ENCODE peak calls at places on chromosomes 12 and 14, in eight cellular contexts. S, F, X, N, U, H, Q and P are unnamed samples.

GRCh38 chr14:90273532-90273931 is 17.2 kb downstream of the PSMC1 start:
- DNase-seq in S (no peak), F (no peak), X (no peak), N (no peak), U (no peak), H (no peak), Q (no peak), P (no peak)

GRCh38 chr12:122421815-122422737 is at the start of gene CLIP1:
- DNase-seq in S (peak), F (peak), X (peak), N (no peak), U (peak), H (no peak), Q (peak), P (no peak)

GRCh38 chr14:100709252-100709955 is 17.3 kb upstream of the DLK1 start:
- DNase-seq in S (peak), F (no peak), X (no peak), N (no peak), U (no peak), H (no peak), Q (peak), P (no peak)

GRCh38 chr12:107394693-107395092 is 290.9 kb upstream of the PWP1 start:
- DNase-seq in S (no peak), F (no peak), X (no peak), N (no peak), U (no peak), H (no peak), Q (no peak), P (no peak)

GRCh38 chr12:40819427-40820108 is 127.3 kb downstream of the CNTN1 start:
- DNase-seq in S (no peak), F (no peak), X (peak), N (no peak), U (no peak), H (no peak), Q (peak), P (no peak)

GRCh38 chr14:104682107-104682593 is 7.3 kb upstream of the INF2 start:
- DNase-seq in S (peak), F (no peak), X (no peak), N (no peak), U (no peak), H (no peak), Q (peak), P (no peak)

GRCh38 chr12:58453306-58453705 is 467.0 kb downstream of the LRIG3 start:
- DNase-seq in S (no peak), F (no peak), X (no peak), N (no peak), U (no peak), H (no peak), Q (no peak), P (no peak)

GRCh38 chr14:85175556-85175955 is 354.4 kb upstream of the FLRT2 start:
- DNase-seq in S (no peak), F (no peak), X (no peak), N (no peak), U (no peak), H (peak), Q (no peak), P (no peak)

GRCh38 chr14:55721353-55721752 is 141.3 kb downstream of the KTN1 start:
- DNase-seq in S (peak), F (no peak), X (no peak), N (peak), U (peak), H (no peak), Q (no peak), P (peak)

GRCh38 chr12:2170376-2170775 is 117.6 kb downstream of the CACNA1C start:
- DNase-seq in S (no peak), F (no peak), X (no peak), N (no peak), U (peak), H (no peak), Q (no peak), P (peak)

GRCh38 chr12:103771466-103771865 is 69.6 kb downstream of the NT5DC3 start:
- DNase-seq in S (peak), F (no peak), X (peak), N (no peak), U (no peak), H (no peak), Q (peak), P (peak)

GRCh38 chr12:62785941-62786559 is 148.9 kb downstream of the PPM1H start:
- DNase-seq in S (peak), F (no peak), X (no peak), N (peak), U (peak), H (peak), Q (no peak), P (peak)

GRCh38 chr14:102573591-102574046 is 18.8 kb upstream of the RCOR1 start:
- DNase-seq in S (no peak), F (peak), X (no peak), N (no peak), U (no peak), H (no peak), Q (no peak), P (no peak)

GRCh38 chr14:32259368-32260013 is 56.4 kb upstream of the RNU6-8 start:
- DNase-seq in S (peak), F (peak), X (no peak), N (peak), U (peak), H (peak), Q (peak), P (peak)

GRCh38 chr12:22115711-22116110 is 69.7 kb downstream of the CMAS start:
- DNase-seq in S (no peak), F (no peak), X (no peak), N (no peak), U (no peak), H (no peak), Q (no peak), P (no peak)

GRCh38 chr14:70186826-70187483 is 1.8 kb downstream of the SLC8A3 start:
- DNase-seq in S (no peak), F (no peak), X (no peak), N (no peak), U (no peak), H (no peak), Q (peak), P (no peak)
- H3K4me3 ChIP-seq in S (no peak), F (no peak), X (no peak), N (no peak), U (no peak), H (peak), Q (peak), P (peak)

GRCh38 chr14:93114068-93114710 is 1.5 kb downstream of the ITPK1 start:
- DNase-seq in S (peak), F (no peak), X (no peak), N (no peak), U (peak), H (no peak), Q (peak), P (no peak)

GRCh38 chr14:93114713-93115068 is 1.0 kb downstream of the ITPK1 start:
- DNase-seq in S (no peak), F (no peak), X (peak), N (no peak), U (no peak), H (no peak), Q (peak), P (no peak)

GRCh38 chr14:93110856-93111419 is 4.8 kb downstream of the ITPK1 start:
- DNase-seq in S (no peak), F (no peak), X (no peak), N (no peak), U (no peak), H (no peak), Q (no peak), P (no peak)

GRCh38 chr14:93113678-93114067 is 2.1 kb downstream of the ITPK1 start:
- DNase-seq in S (no peak), F (no peak), X (no peak), N (no peak), U (no peak), H (no peak), Q (peak), P (no peak)

DNA sequence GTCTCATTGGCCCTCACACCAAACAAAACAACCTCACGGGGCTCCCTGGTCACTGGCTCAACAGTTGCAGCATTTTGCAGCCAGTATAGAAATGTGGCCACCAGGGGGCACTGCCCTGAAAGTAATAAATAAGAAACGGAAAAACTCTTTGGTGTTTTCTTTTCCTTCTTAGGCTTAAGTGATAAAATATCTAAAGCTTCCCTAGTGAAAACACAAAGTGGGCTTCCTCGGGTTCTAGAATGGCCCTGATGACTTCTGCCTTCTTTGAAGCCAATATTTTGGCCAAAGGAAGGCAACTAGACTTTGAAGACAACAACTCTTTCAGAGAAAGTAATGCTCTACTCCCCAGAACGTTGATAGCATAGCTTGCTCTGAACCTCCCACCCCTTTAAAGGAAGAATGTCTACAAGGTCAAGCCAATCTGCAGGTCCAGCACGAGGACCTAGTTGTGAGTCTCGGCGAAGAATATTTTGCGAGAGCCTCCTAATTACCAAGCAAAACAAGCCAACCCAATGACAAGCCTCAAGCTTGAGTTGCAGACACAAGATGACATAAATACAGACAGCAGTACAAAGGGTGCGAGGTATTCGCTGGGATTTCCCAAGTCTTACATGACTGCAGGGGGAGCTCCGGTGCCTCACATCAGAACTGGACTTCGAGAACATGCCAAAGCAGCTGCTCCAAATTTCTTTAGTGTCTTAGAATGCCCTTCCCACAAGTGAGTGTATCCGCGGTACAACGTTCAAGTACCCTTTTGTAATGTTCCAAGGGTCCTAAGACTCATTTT is 2.6 kb downstream of the ITPK1 start:
- DNase-seq in S (peak), F (peak), X (peak), N (peak), U (peak), H (peak), Q (peak), P (peak)
- TF ChIP-seq CTCF in S (peak), F (peak), X (peak), N (peak), U (peak), H (peak), Q (peak), P (peak)

DNA sequence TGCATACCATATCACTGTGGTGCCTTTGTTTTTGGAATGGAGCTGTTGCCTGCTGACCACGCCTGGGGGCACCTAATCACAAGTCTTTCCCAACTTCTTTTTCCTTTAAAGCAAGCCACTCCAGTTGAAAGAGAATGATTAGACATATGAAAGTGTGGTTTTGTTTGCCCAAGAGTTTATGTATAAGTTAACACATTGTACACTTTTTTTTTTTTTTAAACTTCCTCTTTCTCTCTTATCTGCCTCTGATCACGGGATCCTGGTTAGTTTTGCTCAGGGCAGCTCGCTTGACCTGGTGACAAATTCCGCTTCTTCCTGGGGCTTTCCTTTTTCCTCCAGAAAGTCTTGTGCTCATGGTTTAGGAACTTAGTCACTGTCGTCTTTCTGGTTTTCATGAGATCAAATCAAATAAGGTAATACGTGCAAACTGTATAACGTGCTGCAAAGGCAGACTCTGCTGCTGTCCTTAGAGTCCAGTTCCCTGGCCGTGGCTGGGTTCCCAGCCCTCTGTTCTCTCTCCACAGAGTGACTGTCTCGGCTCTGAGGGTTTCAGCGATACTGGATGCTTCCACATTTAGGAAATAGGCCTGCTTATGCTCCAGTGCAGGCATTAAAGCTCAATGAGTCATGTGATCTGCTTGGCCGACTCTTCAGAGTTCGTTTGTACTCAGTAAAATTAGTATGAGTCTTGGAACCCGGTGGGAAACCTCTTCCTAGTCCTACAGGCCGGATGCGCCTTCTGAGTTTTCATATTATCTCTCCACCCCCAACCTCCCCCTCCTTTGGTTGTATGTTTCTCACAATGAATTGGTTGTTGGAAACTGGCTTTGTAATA is 15.2 kb downstream of the RASSF3 start:
- DNase-seq in S (peak), F (no peak), X (peak), N (peak), U (peak), H (peak), Q (no peak), P (peak)
- H3K4me3 ChIP-seq in S (peak), F (no peak), X (no peak), N (peak), U (peak), H (peak), Q (no peak), P (peak)

DNA sequence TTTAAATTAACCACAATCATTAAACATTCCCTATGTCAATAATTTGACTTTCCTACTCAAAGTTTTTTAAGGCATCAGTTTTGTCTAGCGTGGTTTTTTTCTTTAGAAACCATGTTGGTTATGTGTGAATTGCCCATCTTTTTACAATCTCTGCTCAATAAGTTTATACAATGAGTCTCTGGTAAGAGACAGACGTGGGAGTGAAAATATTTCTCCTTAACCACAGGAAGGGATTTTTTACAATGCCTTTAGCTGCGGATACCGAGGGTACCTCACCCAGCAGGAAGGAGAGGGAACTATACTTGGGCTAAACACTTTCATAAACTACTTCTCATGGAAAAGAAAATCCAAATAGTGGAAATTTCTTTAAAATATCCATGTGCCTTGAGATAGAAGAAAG is 191.4 kb upstream of the BCL2L14 start:
- DNase-seq in S (peak), F (no peak), X (no peak), N (no peak), U (peak), H (peak), Q (no peak), P (no peak)
- TF ChIP-seq CTCF in S (no peak), F (no peak), X (no peak), N (no peak), U (no peak), H (no peak), Q (no peak), P (no peak)